ENCODE peak calls at places on chromosomes 2 and 18, in seven cellular contexts. M is activated T-cell treated with anti-CD3 and anti-CD28 coated beads, Interleukin-2, amount 50 U/mL, for 72 hours; Z is thoracic aorta; D is HS-5; L is GM12891; H is cardiac muscle cell; G is HCT116. O is an unnamed sample.

GRCh38 chr2:240685771-240686371 is 3.2 kb upstream of the AQP12B start:
- DNase-seq in M (no peak), Z (no peak), D (no peak), L (no peak), H (no peak), G (no peak), O (no peak)

GRCh38 chr2:23280401-23280800 is 104.6 kb upstream of the KLHL29 start:
- DNase-seq in M (no peak), Z (no peak), D (no peak), L (no peak), H (no peak), G (no peak), O (no peak)

GRCh38 chr18:8450013-8450412 is 159.2 kb upstream of the RAB12 start:
- DNase-seq in M (no peak), Z (no peak), D (no peak), L (no peak), H (peak; percentile 11), G (peak; percentile 37), O (peak; percentile 28)

GRCh38 chr2:55966431-55967118 is 43.0 kb upstream of the EFEMP1 start:
- DNase-seq in M (no peak), Z (peak; percentile 8), D (no peak), L (no peak), H (peak; percentile 55), G (no peak), O (no peak)

GRCh38 chr2:9010866-9011265 is 7.4 kb upstream of the MBOAT2 start:
- DNase-seq in M (no peak), Z (no peak), D (no peak), L (no peak), H (peak; percentile 86), G (no peak), O (no peak)

GRCh38 chr2:49988301-49988700 is 834.0 kb upstream of the FSHR start:
- DNase-seq in M (no peak), Z (no peak), D (no peak), L (no peak), H (no peak), G (no peak), O (no peak)

GRCh38 chr2:26511466-26511865 is 33.5 kb upstream of the OTOF start:
- DNase-seq in M (no peak), Z (no peak), D (no peak), L (no peak), H (no peak), G (no peak), O (no peak)

GRCh38 chr18:12691021-12691420 is 11.5 kb downstream of the CEP76 start:
- DNase-seq in M (no peak), Z (no peak), D (no peak), L (no peak), H (no peak), G (no peak), O (no peak)

GRCh38 chr2:67165141-67165990 is 231.8 kb upstream of the ETAA1 start:
- DNase-seq in M (no peak), Z (no peak), D (no peak), L (no peak), H (no peak), G (no peak), O (no peak)

GRCh38 chr2:38533180-38533579 is 69.5 kb downstream of the HNRNPLL start:
- DNase-seq in M (no peak), Z (no peak), D (no peak), L (peak; percentile 56), H (no peak), G (no peak), O (no peak)

O was measured in RKO.